ENCODE peak calls at places on chromosome 21, in four cellular contexts. O is HepG2, C is stomach, N is tibial nerve. J is an unnamed sample.

GRCh38 chr21:30044447-30045064 is 104.8 kb upstream of the GRIK1 start:
- DNase-seq in O (peak; percentile 1), C (no peak), N (peak; percentile 43), J (peak; percentile 10)

GRCh38 chr21:17128132-17128531 is 384.7 kb upstream of the CXADR start:
- DNase-seq in O (no peak), C (no peak), N (no peak), J (no peak)

GRCh38 chr21:46264690-46265144 is 20.7 kb downstream of the MCM3AP start:
- DNase-seq in O (no peak), C (no peak), N (no peak), J (no peak)

GRCh38 chr21:46155514-46156377 is at the start of gene FTCD:
- DNase-seq in O (peak; percentile 72), C (peak; percentile 20), N (no peak), J (no peak)

GRCh38 chr21:44951186-44951915 is 11.5 kb downstream of the SLX9 start:
- DNase-seq in O (no peak), C (no peak), N (no peak), J (no peak)

GRCh38 chr21:17758703-17759102 is 60.5 kb downstream of the C21orf91 start:
- DNase-seq in O (no peak), C (no peak), N (no peak), J (no peak)

GRCh38 chr21:42406846-42407245 is 3.1 kb downstream of the UBASH3A start:
- DNase-seq in O (no peak), C (no peak), N (no peak), J (no peak)

GRCh38 chr21:31052489-31053142 is 14.3 kb upstream of the KRTAP19-8 start:
- DNase-seq in O (no peak), C (no peak), N (no peak), J (no peak)

GRCh38 chr21:45303111-45303615 is 15.5 kb upstream of the POFUT2 start:
- DNase-seq in O (no peak), C (no peak), N (no peak), J (no peak)

GRCh38 chr21:17848228-17848627 is 29.1 kb upstream of the C21orf91 start:
- DNase-seq in O (no peak), C (no peak), N (peak; percentile 14), J (no peak)

GRCh38 chr21:46191686-46192575 is 7.7 kb upstream of the SPATC1L start:
- DNase-seq in O (no peak), C (peak; percentile 15), N (no peak), J (no peak)

GRCh38 chr21:26850116-26850643 is 5.0 kb upstream of the ADAMTS1 start:
- DNase-seq in O (peak; percentile 36), C (no peak), N (no peak), J (no peak)

GRCh38 chr21:31470896-31471694 is 127.0 kb upstream of the TIAM1 start:
- DNase-seq in O (no peak), C (no peak), N (no peak), J (no peak)

GRCh38 chr21:32562426-32562825 is 22.9 kb downstream of the TCP10L start:
- DNase-seq in O (no peak), C (peak; percentile 43), N (peak; percentile 58), J (no peak)

GRCh38 chr21:44970766-44971671 is 31.2 kb downstream of the SLX9 start:
- DNase-seq in O (no peak), C (no peak), N (no peak), J (no peak)

GRCh38 chr21:44989943-44990780 is 50.3 kb downstream of the SLX9 start:
- DNase-seq in O (no peak), C (no peak), N (no peak), J (no peak)

GRCh38 chr21:45906859-45907258 is 74.7 kb upstream of the COL6A1 start:
- DNase-seq in O (no peak), C (no peak), N (no peak), J (no peak)

GRCh38 chr21:42107881-42108553 is 36.9 kb downstream of the UMODL1 start:
- DNase-seq in O (peak; percentile 34), C (peak; percentile 67), N (no peak), J (peak; percentile 35)

GRCh38 chr21:39181205-39181818 is 1.9 kb downstream of the PSMG1 start:
- DNase-seq in O (no peak), C (no peak), N (no peak), J (no peak)

GRCh38 chr21:41923641-41924342 is 30.0 kb downstream of the C2CD2 start:
- DNase-seq in O (no peak), C (no peak), N (no peak), J (no peak)

GRCh38 chr21:26969971-26970725 is 3.3 kb upstream of the ADAMTS5 start:
- DNase-seq in O (no peak), C (no peak), N (no peak), J (no peak)

GRCh38 chr21:20451051-20451450 is 547.2 kb upstream of the NCAM2 start:
- DNase-seq in O (no peak), C (no peak), N (no peak), J (no peak)

GRCh38 chr21:37767984-37768383 is 148.3 kb downstream of the KCNJ6 start:
- DNase-seq in O (no peak), C (no peak), N (no peak), J (no peak)

GRCh38 chr21:31182231-31183129 is 144.2 kb upstream of the KRTAP19-8 start:
- DNase-seq in O (no peak), C (no peak), N (no peak), J (no peak)

GRCh38 chr21:37557261-37557950 is 190.8 kb downstream of the DYRK1A start:
- DNase-seq in O (peak; percentile 28), C (no peak), N (no peak), J (no peak)

GRCh38 chr21:17334478-17334877 is 178.4 kb upstream of the CXADR start:
- DNase-seq in O (no peak), C (no peak), N (no peak), J (peak; percentile 26)

GRCh38 chr21:32088471-32088870 is 190.4 kb downstream of the MIS18A start:
- DNase-seq in O (no peak), C (no peak), N (no peak), J (no peak)

GRCh38 chr21:39175154-39175553 is 8.1 kb downstream of the PSMG1 start:
- DNase-seq in O (no peak), C (no peak), N (no peak), J (no peak)

GRCh38 chr21:42568377-42568776 is 54.7 kb downstream of the SLC37A1 start:
- DNase-seq in O (no peak), C (peak; percentile 24), N (no peak), J (no peak)

GRCh38 chr21:31514598-31514997 is 144.9 kb upstream of the SOD1 start:
- DNase-seq in O (no peak), C (no peak), N (peak; percentile 28), J (no peak)

GRCh38 chr21:46555678-46556077 is 49.2 kb downstream of the S100B start:
- DNase-seq in O (no peak), C (peak; percentile 9), N (no peak), J (no peak)

GRCh38 chr21:45870421-45870820 is 111.1 kb upstream of the COL6A1 start:
- DNase-seq in O (no peak), C (peak; percentile 19), N (no peak), J (no peak)

GRCh38 chr21:42341776-42342542 is 8.8 kb downstream of the TFF2 start:
- DNase-seq in O (no peak), C (no peak), N (no peak), J (peak; percentile 75)

GRCh38 chr21:30234643-30235042 is 18.7 kb upstream of the CLDN8 start:
- DNase-seq in O (no peak), C (no peak), N (no peak), J (no peak)

GRCh38 chr21:45577806-45578801 is 35.9 kb upstream of the SLC19A1 start:
- DNase-seq in O (peak; percentile 30), C (peak; percentile 31), N (no peak), J (peak; percentile 49)

GRCh38 chr21:32184485-32184884 is 94.4 kb downstream of the MIS18A start:
- DNase-seq in O (no peak), C (no peak), N (no peak), J (no peak)

GRCh38 chr21:39048574-39048973 is 134.7 kb downstream of the PSMG1 start:
- DNase-seq in O (no peak), C (no peak), N (no peak), J (no peak)

GRCh38 chr21:43736224-43736883 is 17.4 kb downstream of the PDXK start:
- DNase-seq in O (no peak), C (no peak), N (no peak), J (no peak)
- TF ChIP-seq CTCF in O (no peak), C (no peak), N (no peak), J (no peak)

DNA sequence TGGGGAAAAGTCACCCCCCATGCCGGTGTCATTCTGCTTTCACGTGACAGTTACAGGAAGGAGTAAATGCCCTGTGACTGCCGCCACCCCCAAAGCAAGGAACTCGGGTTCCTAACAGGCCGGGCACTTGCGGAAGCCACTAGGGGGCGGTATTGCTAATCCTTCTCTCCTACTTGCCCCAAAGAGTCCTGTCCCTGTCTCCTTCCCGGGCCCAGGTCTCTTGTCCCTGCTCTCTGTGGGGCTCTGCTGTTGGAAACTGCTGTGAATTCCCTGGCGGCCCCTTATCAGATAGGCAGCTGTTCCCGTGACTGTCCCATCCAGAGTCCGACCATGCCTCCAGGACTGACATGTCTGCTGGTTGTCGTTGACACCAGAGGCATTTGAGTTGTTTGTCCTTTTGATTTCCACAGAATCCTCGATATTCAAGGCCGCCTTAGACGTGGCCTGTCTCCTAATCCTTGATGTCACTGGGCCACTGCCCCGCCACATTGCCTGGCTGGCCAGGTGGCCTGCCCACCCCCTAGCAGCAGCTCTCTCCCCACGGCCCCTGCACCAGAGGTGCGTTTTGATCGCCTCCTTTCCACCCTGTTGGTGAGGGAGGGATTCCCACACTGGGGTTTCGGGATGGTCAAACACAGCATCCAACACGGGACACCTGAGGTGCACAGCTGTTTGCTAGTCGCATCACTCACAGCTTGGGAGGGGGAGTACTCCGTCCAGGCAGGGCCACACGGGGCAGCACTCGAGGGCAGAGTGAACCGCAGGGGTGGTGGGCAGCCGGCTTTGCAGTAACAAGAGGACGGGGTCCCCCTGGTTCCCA is 37.3 kb downstream of the CHAF1B start:
- DNase-seq in O (peak; percentile 40), C (peak; percentile 66), N (peak; percentile 20), J (peak; percentile 10)
- TF ChIP-seq CTCF in O (peak; percentile 81), C (peak; percentile 76), N (peak; percentile 31), J (peak; percentile 60)

GRCh38 chr21:40845621-40846020 is 1.3 kb downstream of the DSCAM start:
- DNase-seq in O (no peak), C (no peak), N (no peak), J (no peak)

GRCh38 chr21:40846566-40847411 is at the start of gene DSCAM:
- DNase-seq in O (no peak), C (no peak), N (no peak), J (no peak)

GRCh38 chr21:40846057-40846456 is 901 bp downstream of the DSCAM start:
- DNase-seq in O (no peak), C (no peak), N (no peak), J (no peak)

GRCh38 chr21:40850071-40850470 is 3.1 kb upstream of the DSCAM start:
- DNase-seq in O (no peak), C (no peak), N (no peak), J (no peak)

GRCh38 chr21:40847956-40848355 is 998 bp upstream of the DSCAM start:
- DNase-seq in O (no peak), C (no peak), N (no peak), J (no peak)
- TF ChIP-seq CTCF in O (no peak), C (no peak), N (no peak), J (no peak)

GRCh38 chr21:40719615-40720014 is 127.3 kb downstream of the DSCAM start:
- DNase-seq in O (no peak), C (no peak), N (no peak), J (no peak)
- TF ChIP-seq CTCF in O (no peak), C (no peak), N (no peak), J (peak; percentile 47)